ENCODE peak calls at places on chromosomes 7 and 10, in six cellular contexts. One of them, this sample, is unnamed.

GRCh38 chr7:81638216-81638615 is 131.6 kb downstream of the HGF start:
- DNase-seq in stimulated activated CD4-positive, alpha-beta T cell treated with anti-CD3 and anti-CD28 coated beads, Interleukin-1b, Interleukin-23, amount 100 ng/mL, for 1 hour: no peak
- DNase-seq in activated CD4-positive, alpha-beta T cell treated with anti-CD3 and anti-CD28 coated beads, Interleukin-2, amount 50 U/mL, for 4 hours: no peak
- DNase-seq in HuH-7.5: no peak
- DNase-seq in activated effector memory CD4-positive, alpha-beta T cell treated with Interleukin-2 at 50 U/mL for 16 hours: no peak
- DNase-seq in brain microvascular endothelial cell: peak
- DNase-seq in this sample: peak

GRCh38 chr7:157829491-157829890 is 492.7 kb downstream of the DNAJB6 start:
- DNase-seq in stimulated activated CD4-positive, alpha-beta T cell treated with anti-CD3 and anti-CD28 coated beads, Interleukin-1b, Interleukin-23, amount 100 ng/mL, for 1 hour: no peak
- DNase-seq in activated CD4-positive, alpha-beta T cell treated with anti-CD3 and anti-CD28 coated beads, Interleukin-2, amount 50 U/mL, for 4 hours: no peak
- DNase-seq in HuH-7.5: no peak
- DNase-seq in activated effector memory CD4-positive, alpha-beta T cell treated with Interleukin-2 at 50 U/mL for 16 hours: no peak
- DNase-seq in brain microvascular endothelial cell: no peak
- DNase-seq in this sample: no peak

GRCh38 chr7:92714280-92714679 is 122.1 kb downstream of the CDK6 start:
- DNase-seq in stimulated activated CD4-positive, alpha-beta T cell treated with anti-CD3 and anti-CD28 coated beads, Interleukin-1b, Interleukin-23, amount 100 ng/mL, for 1 hour: no peak
- DNase-seq in activated CD4-positive, alpha-beta T cell treated with anti-CD3 and anti-CD28 coated beads, Interleukin-2, amount 50 U/mL, for 4 hours: no peak
- DNase-seq in HuH-7.5: no peak
- DNase-seq in activated effector memory CD4-positive, alpha-beta T cell treated with Interleukin-2 at 50 U/mL for 16 hours: no peak
- DNase-seq in brain microvascular endothelial cell: no peak
- DNase-seq in this sample: peak

GRCh38 chr10:124002391-124003069 is 90.9 kb downstream of the CHST15 start:
- DNase-seq in stimulated activated CD4-positive, alpha-beta T cell treated with anti-CD3 and anti-CD28 coated beads, Interleukin-1b, Interleukin-23, amount 100 ng/mL, for 1 hour: no peak
- DNase-seq in activated CD4-positive, alpha-beta T cell treated with anti-CD3 and anti-CD28 coated beads, Interleukin-2, amount 50 U/mL, for 4 hours: no peak
- DNase-seq in HuH-7.5: no peak
- DNase-seq in activated effector memory CD4-positive, alpha-beta T cell treated with Interleukin-2 at 50 U/mL for 16 hours: no peak
- DNase-seq in brain microvascular endothelial cell: no peak
- DNase-seq in this sample: no peak

GRCh38 chr7:98740643-98741042 is 123.6 kb downstream of the NPTX2 start:
- DNase-seq in stimulated activated CD4-positive, alpha-beta T cell treated with anti-CD3 and anti-CD28 coated beads, Interleukin-1b, Interleukin-23, amount 100 ng/mL, for 1 hour: no peak
- DNase-seq in activated CD4-positive, alpha-beta T cell treated with anti-CD3 and anti-CD28 coated beads, Interleukin-2, amount 50 U/mL, for 4 hours: no peak
- DNase-seq in HuH-7.5: no peak
- DNase-seq in activated effector memory CD4-positive, alpha-beta T cell treated with Interleukin-2 at 50 U/mL for 16 hours: no peak
- DNase-seq in brain microvascular endothelial cell: no peak
- DNase-seq in this sample: no peak

GRCh38 chr10:47276576-47277351 is 23.2 kb upstream of the GDF10 start:
- DNase-seq in stimulated activated CD4-positive, alpha-beta T cell treated with anti-CD3 and anti-CD28 coated beads, Interleukin-1b, Interleukin-23, amount 100 ng/mL, for 1 hour: no peak
- DNase-seq in activated CD4-positive, alpha-beta T cell treated with anti-CD3 and anti-CD28 coated beads, Interleukin-2, amount 50 U/mL, for 4 hours: no peak
- DNase-seq in HuH-7.5: no peak
- DNase-seq in activated effector memory CD4-positive, alpha-beta T cell treated with Interleukin-2 at 50 U/mL for 16 hours: no peak
- DNase-seq in brain microvascular endothelial cell: no peak
- DNase-seq in this sample: no peak

GRCh38 chr10:63206997-63207952 is 74.1 kb downstream of the NRBF2 start:
- DNase-seq in stimulated activated CD4-positive, alpha-beta T cell treated with anti-CD3 and anti-CD28 coated beads, Interleukin-1b, Interleukin-23, amount 100 ng/mL, for 1 hour: no peak
- DNase-seq in activated CD4-positive, alpha-beta T cell treated with anti-CD3 and anti-CD28 coated beads, Interleukin-2, amount 50 U/mL, for 4 hours: no peak
- DNase-seq in HuH-7.5: no peak
- DNase-seq in activated effector memory CD4-positive, alpha-beta T cell treated with Interleukin-2 at 50 U/mL for 16 hours: no peak
- DNase-seq in brain microvascular endothelial cell: peak
- DNase-seq in this sample: peak

GRCh38 chr7:114879554-114879953 is 42.3 kb upstream of the MDFIC start:
- DNase-seq in stimulated activated CD4-positive, alpha-beta T cell treated with anti-CD3 and anti-CD28 coated beads, Interleukin-1b, Interleukin-23, amount 100 ng/mL, for 1 hour: no peak
- DNase-seq in activated CD4-positive, alpha-beta T cell treated with anti-CD3 and anti-CD28 coated beads, Interleukin-2, amount 50 U/mL, for 4 hours: no peak
- DNase-seq in HuH-7.5: no peak
- DNase-seq in activated effector memory CD4-positive, alpha-beta T cell treated with Interleukin-2 at 50 U/mL for 16 hours: no peak
- DNase-seq in brain microvascular endothelial cell: no peak
- DNase-seq in this sample: peak

GRCh38 chr10:63391812-63392211 is 74.0 kb downstream of the JMJD1C start:
- DNase-seq in stimulated activated CD4-positive, alpha-beta T cell treated with anti-CD3 and anti-CD28 coated beads, Interleukin-1b, Interleukin-23, amount 100 ng/mL, for 1 hour: no peak
- DNase-seq in activated CD4-positive, alpha-beta T cell treated with anti-CD3 and anti-CD28 coated beads, Interleukin-2, amount 50 U/mL, for 4 hours: no peak
- DNase-seq in HuH-7.5: no peak
- DNase-seq in activated effector memory CD4-positive, alpha-beta T cell treated with Interleukin-2 at 50 U/mL for 16 hours: no peak
- DNase-seq in brain microvascular endothelial cell: no peak
- DNase-seq in this sample: no peak

GRCh38 chr10:30155401-30155800 is 96.0 kb upstream of the JCAD start:
- DNase-seq in stimulated activated CD4-positive, alpha-beta T cell treated with anti-CD3 and anti-CD28 coated beads, Interleukin-1b, Interleukin-23, amount 100 ng/mL, for 1 hour: no peak
- DNase-seq in activated CD4-positive, alpha-beta T cell treated with anti-CD3 and anti-CD28 coated beads, Interleukin-2, amount 50 U/mL, for 4 hours: no peak
- DNase-seq in HuH-7.5: no peak
- DNase-seq in activated effector memory CD4-positive, alpha-beta T cell treated with Interleukin-2 at 50 U/mL for 16 hours: no peak
- DNase-seq in brain microvascular endothelial cell: peak
- DNase-seq in this sample: peak

GRCh38 chr7:2632717-2633537 is 1.1 kb downstream of the TTYH3 start:
- DNase-seq in stimulated activated CD4-positive, alpha-beta T cell treated with anti-CD3 and anti-CD28 coated beads, Interleukin-1b, Interleukin-23, amount 100 ng/mL, for 1 hour: no peak
- DNase-seq in activated CD4-positive, alpha-beta T cell treated with anti-CD3 and anti-CD28 coated beads, Interleukin-2, amount 50 U/mL, for 4 hours: peak
- DNase-seq in HuH-7.5: peak
- DNase-seq in activated effector memory CD4-positive, alpha-beta T cell treated with Interleukin-2 at 50 U/mL for 16 hours: no peak
- DNase-seq in brain microvascular endothelial cell: peak
- DNase-seq in this sample: peak

GRCh38 chr10:84478155-84478554 is 149.8 kb downstream of the CCSER2 start:
- DNase-seq in stimulated activated CD4-positive, alpha-beta T cell treated with anti-CD3 and anti-CD28 coated beads, Interleukin-1b, Interleukin-23, amount 100 ng/mL, for 1 hour: no peak
- DNase-seq in activated CD4-positive, alpha-beta T cell treated with anti-CD3 and anti-CD28 coated beads, Interleukin-2, amount 50 U/mL, for 4 hours: no peak
- DNase-seq in HuH-7.5: no peak
- DNase-seq in activated effector memory CD4-positive, alpha-beta T cell treated with Interleukin-2 at 50 U/mL for 16 hours: no peak
- DNase-seq in brain microvascular endothelial cell: no peak
- DNase-seq in this sample: no peak

GRCh38 chr7:24477807-24478655 is 95.2 kb upstream of the PALS2 start:
- DNase-seq in stimulated activated CD4-positive, alpha-beta T cell treated with anti-CD3 and anti-CD28 coated beads, Interleukin-1b, Interleukin-23, amount 100 ng/mL, for 1 hour: no peak
- DNase-seq in activated CD4-positive, alpha-beta T cell treated with anti-CD3 and anti-CD28 coated beads, Interleukin-2, amount 50 U/mL, for 4 hours: no peak
- DNase-seq in HuH-7.5: peak
- DNase-seq in activated effector memory CD4-positive, alpha-beta T cell treated with Interleukin-2 at 50 U/mL for 16 hours: no peak
- DNase-seq in brain microvascular endothelial cell: peak
- DNase-seq in this sample: peak

GRCh38 chr7:157523766-157524421 is 187.1 kb downstream of the DNAJB6 start:
- DNase-seq in stimulated activated CD4-positive, alpha-beta T cell treated with anti-CD3 and anti-CD28 coated beads, Interleukin-1b, Interleukin-23, amount 100 ng/mL, for 1 hour: no peak
- DNase-seq in activated CD4-positive, alpha-beta T cell treated with anti-CD3 and anti-CD28 coated beads, Interleukin-2, amount 50 U/mL, for 4 hours: no peak
- DNase-seq in HuH-7.5: no peak
- DNase-seq in activated effector memory CD4-positive, alpha-beta T cell treated with Interleukin-2 at 50 U/mL for 16 hours: no peak
- DNase-seq in brain microvascular endothelial cell: no peak
- DNase-seq in this sample: no peak

GRCh38 chr7:25192043-25192442 is 36.2 kb downstream of the NPVF start:
- DNase-seq in stimulated activated CD4-positive, alpha-beta T cell treated with anti-CD3 and anti-CD28 coated beads, Interleukin-1b, Interleukin-23, amount 100 ng/mL, for 1 hour: no peak
- DNase-seq in activated CD4-positive, alpha-beta T cell treated with anti-CD3 and anti-CD28 coated beads, Interleukin-2, amount 50 U/mL, for 4 hours: no peak
- DNase-seq in HuH-7.5: no peak
- DNase-seq in activated effector memory CD4-positive, alpha-beta T cell treated with Interleukin-2 at 50 U/mL for 16 hours: no peak
- DNase-seq in brain microvascular endothelial cell: no peak
- DNase-seq in this sample: no peak

GRCh38 chr10:121468726-121469125 is 129.5 kb downstream of the FGFR2 start:
- DNase-seq in stimulated activated CD4-positive, alpha-beta T cell treated with anti-CD3 and anti-CD28 coated beads, Interleukin-1b, Interleukin-23, amount 100 ng/mL, for 1 hour: no peak
- DNase-seq in activated CD4-positive, alpha-beta T cell treated with anti-CD3 and anti-CD28 coated beads, Interleukin-2, amount 50 U/mL, for 4 hours: no peak
- DNase-seq in HuH-7.5: no peak
- DNase-seq in activated effector memory CD4-positive, alpha-beta T cell treated with Interleukin-2 at 50 U/mL for 16 hours: no peak
- DNase-seq in brain microvascular endothelial cell: no peak
- DNase-seq in this sample: no peak

GRCh38 chr7:55476852-55477780 is 95.2 kb downstream of the VOPP1 start:
- DNase-seq in stimulated activated CD4-positive, alpha-beta T cell treated with anti-CD3 and anti-CD28 coated beads, Interleukin-1b, Interleukin-23, amount 100 ng/mL, for 1 hour: no peak
- DNase-seq in activated CD4-positive, alpha-beta T cell treated with anti-CD3 and anti-CD28 coated beads, Interleukin-2, amount 50 U/mL, for 4 hours: no peak
- DNase-seq in HuH-7.5: no peak
- DNase-seq in activated effector memory CD4-positive, alpha-beta T cell treated with Interleukin-2 at 50 U/mL for 16 hours: no peak
- DNase-seq in brain microvascular endothelial cell: no peak
- DNase-seq in this sample: no peak

GRCh38 chr7:3588341-3588740 is 287.3 kb downstream of the SDK1 start:
- DNase-seq in stimulated activated CD4-positive, alpha-beta T cell treated with anti-CD3 and anti-CD28 coated beads, Interleukin-1b, Interleukin-23, amount 100 ng/mL, for 1 hour: no peak
- DNase-seq in activated CD4-positive, alpha-beta T cell treated with anti-CD3 and anti-CD28 coated beads, Interleukin-2, amount 50 U/mL, for 4 hours: no peak
- DNase-seq in HuH-7.5: no peak
- DNase-seq in activated effector memory CD4-positive, alpha-beta T cell treated with Interleukin-2 at 50 U/mL for 16 hours: no peak
- DNase-seq in brain microvascular endothelial cell: no peak
- DNase-seq in this sample: no peak

GRCh38 chr10:132469197-132469942 is 68.2 kb upstream of the INPP5A start:
- DNase-seq in stimulated activated CD4-positive, alpha-beta T cell treated with anti-CD3 and anti-CD28 coated beads, Interleukin-1b, Interleukin-23, amount 100 ng/mL, for 1 hour: no peak
- DNase-seq in activated CD4-positive, alpha-beta T cell treated with anti-CD3 and anti-CD28 coated beads, Interleukin-2, amount 50 U/mL, for 4 hours: no peak
- DNase-seq in HuH-7.5: no peak
- DNase-seq in activated effector memory CD4-positive, alpha-beta T cell treated with Interleukin-2 at 50 U/mL for 16 hours: no peak
- DNase-seq in brain microvascular endothelial cell: no peak
- DNase-seq in this sample: no peak

GRCh38 chr7:139661875-139662274 is 115.9 kb downstream of the HIPK2 start:
- DNase-seq in stimulated activated CD4-positive, alpha-beta T cell treated with anti-CD3 and anti-CD28 coated beads, Interleukin-1b, Interleukin-23, amount 100 ng/mL, for 1 hour: no peak
- DNase-seq in activated CD4-positive, alpha-beta T cell treated with anti-CD3 and anti-CD28 coated beads, Interleukin-2, amount 50 U/mL, for 4 hours: no peak
- DNase-seq in HuH-7.5: no peak
- DNase-seq in activated effector memory CD4-positive, alpha-beta T cell treated with Interleukin-2 at 50 U/mL for 16 hours: no peak
- DNase-seq in brain microvascular endothelial cell: no peak
- DNase-seq in this sample: no peak

GRCh38 chr10:131001438-131001837 is 310.1 kb downstream of the TCERG1L start:
- DNase-seq in stimulated activated CD4-positive, alpha-beta T cell treated with anti-CD3 and anti-CD28 coated beads, Interleukin-1b, Interleukin-23, amount 100 ng/mL, for 1 hour: no peak
- DNase-seq in activated CD4-positive, alpha-beta T cell treated with anti-CD3 and anti-CD28 coated beads, Interleukin-2, amount 50 U/mL, for 4 hours: no peak
- DNase-seq in HuH-7.5: no peak
- DNase-seq in activated effector memory CD4-positive, alpha-beta T cell treated with Interleukin-2 at 50 U/mL for 16 hours: no peak
- DNase-seq in brain microvascular endothelial cell: no peak
- DNase-seq in this sample: no peak

GRCh38 chr7:124267154-124267553 is 234.3 kb upstream of the TMEM229A start:
- DNase-seq in stimulated activated CD4-positive, alpha-beta T cell treated with anti-CD3 and anti-CD28 coated beads, Interleukin-1b, Interleukin-23, amount 100 ng/mL, for 1 hour: no peak
- DNase-seq in activated CD4-positive, alpha-beta T cell treated with anti-CD3 and anti-CD28 coated beads, Interleukin-2, amount 50 U/mL, for 4 hours: no peak
- DNase-seq in HuH-7.5: no peak
- DNase-seq in activated effector memory CD4-positive, alpha-beta T cell treated with Interleukin-2 at 50 U/mL for 16 hours: no peak
- DNase-seq in brain microvascular endothelial cell: no peak
- DNase-seq in this sample: no peak

GRCh38 chr7:46933596-46933995 is 648.3 kb downstream of the TNS3 start:
- DNase-seq in stimulated activated CD4-positive, alpha-beta T cell treated with anti-CD3 and anti-CD28 coated beads, Interleukin-1b, Interleukin-23, amount 100 ng/mL, for 1 hour: no peak
- DNase-seq in activated CD4-positive, alpha-beta T cell treated with anti-CD3 and anti-CD28 coated beads, Interleukin-2, amount 50 U/mL, for 4 hours: no peak
- DNase-seq in HuH-7.5: no peak
- DNase-seq in activated effector memory CD4-positive, alpha-beta T cell treated with Interleukin-2 at 50 U/mL for 16 hours: no peak
- DNase-seq in brain microvascular endothelial cell: no peak
- DNase-seq in this sample: peak

GRCh38 chr7:117800406-117800805 is 72.8 kb downstream of the CTTNBP2 start:
- DNase-seq in stimulated activated CD4-positive, alpha-beta T cell treated with anti-CD3 and anti-CD28 coated beads, Interleukin-1b, Interleukin-23, amount 100 ng/mL, for 1 hour: no peak
- DNase-seq in activated CD4-positive, alpha-beta T cell treated with anti-CD3 and anti-CD28 coated beads, Interleukin-2, amount 50 U/mL, for 4 hours: no peak
- DNase-seq in HuH-7.5: no peak
- DNase-seq in activated effector memory CD4-positive, alpha-beta T cell treated with Interleukin-2 at 50 U/mL for 16 hours: no peak
- DNase-seq in brain microvascular endothelial cell: no peak
- DNase-seq in this sample: peak

GRCh38 chr7:149773446-149774236 is at the start of gene ZNF467:
- DNase-seq in stimulated activated CD4-positive, alpha-beta T cell treated with anti-CD3 and anti-CD28 coated beads, Interleukin-1b, Interleukin-23, amount 100 ng/mL, for 1 hour: no peak
- DNase-seq in activated CD4-positive, alpha-beta T cell treated with anti-CD3 and anti-CD28 coated beads, Interleukin-2, amount 50 U/mL, for 4 hours: peak
- DNase-seq in HuH-7.5: no peak
- DNase-seq in activated effector memory CD4-positive, alpha-beta T cell treated with Interleukin-2 at 50 U/mL for 16 hours: peak
- DNase-seq in brain microvascular endothelial cell: no peak
- DNase-seq in this sample: peak

GRCh38 chr10:6164271-6165095 is 38.2 kb upstream of the PFKFB3 start:
- DNase-seq in stimulated activated CD4-positive, alpha-beta T cell treated with anti-CD3 and anti-CD28 coated beads, Interleukin-1b, Interleukin-23, amount 100 ng/mL, for 1 hour: no peak
- DNase-seq in activated CD4-positive, alpha-beta T cell treated with anti-CD3 and anti-CD28 coated beads, Interleukin-2, amount 50 U/mL, for 4 hours: no peak
- DNase-seq in HuH-7.5: no peak
- DNase-seq in activated effector memory CD4-positive, alpha-beta T cell treated with Interleukin-2 at 50 U/mL for 16 hours: no peak
- DNase-seq in brain microvascular endothelial cell: peak
- DNase-seq in this sample: no peak

GRCh38 chr10:92486637-92487036 is 87.3 kb downstream of the IDE start:
- DNase-seq in stimulated activated CD4-positive, alpha-beta T cell treated with anti-CD3 and anti-CD28 coated beads, Interleukin-1b, Interleukin-23, amount 100 ng/mL, for 1 hour: no peak
- DNase-seq in activated CD4-positive, alpha-beta T cell treated with anti-CD3 and anti-CD28 coated beads, Interleukin-2, amount 50 U/mL, for 4 hours: no peak
- DNase-seq in HuH-7.5: no peak
- DNase-seq in activated effector memory CD4-positive, alpha-beta T cell treated with Interleukin-2 at 50 U/mL for 16 hours: no peak
- DNase-seq in brain microvascular endothelial cell: peak
- DNase-seq in this sample: no peak

GRCh38 chr10:104049497-104050250 is 36.0 kb downstream of the COL17A1 start:
- DNase-seq in stimulated activated CD4-positive, alpha-beta T cell treated with anti-CD3 and anti-CD28 coated beads, Interleukin-1b, Interleukin-23, amount 100 ng/mL, for 1 hour: no peak
- DNase-seq in activated CD4-positive, alpha-beta T cell treated with anti-CD3 and anti-CD28 coated beads, Interleukin-2, amount 50 U/mL, for 4 hours: no peak
- DNase-seq in HuH-7.5: no peak
- DNase-seq in activated effector memory CD4-positive, alpha-beta T cell treated with Interleukin-2 at 50 U/mL for 16 hours: no peak
- DNase-seq in brain microvascular endothelial cell: peak
- DNase-seq in this sample: peak

GRCh38 chr7:17403996-17404395 is 105.5 kb downstream of the AHR start:
- DNase-seq in stimulated activated CD4-positive, alpha-beta T cell treated with anti-CD3 and anti-CD28 coated beads, Interleukin-1b, Interleukin-23, amount 100 ng/mL, for 1 hour: no peak
- DNase-seq in activated CD4-positive, alpha-beta T cell treated with anti-CD3 and anti-CD28 coated beads, Interleukin-2, amount 50 U/mL, for 4 hours: no peak
- DNase-seq in HuH-7.5: no peak
- DNase-seq in activated effector memory CD4-positive, alpha-beta T cell treated with Interleukin-2 at 50 U/mL for 16 hours: no peak
- DNase-seq in brain microvascular endothelial cell: peak
- DNase-seq in this sample: no peak

This sample was measured in fibroblast of lung.